ENCODE peak calls at places on chromosomes 11 and 22, in five cellular contexts. One of them, this sample, is unnamed.

GRCh38 chr11:86803641-86804040 is 3.3 kb downstream of the PRSS23 start:
- DNase-seq in midbrain: no peak
- DNase-seq in NCI-H774: no peak
- DNase-seq in HTR-8/SVneo: no peak
- DNase-seq in chondrocyte: no peak
- DNase-seq in this sample: no peak

GRCh38 chr11:46296520-46297448 is 19.3 kb downstream of the CREB3L1 start:
- DNase-seq in midbrain: no peak
- DNase-seq in NCI-H774: no peak
- DNase-seq in chondrocyte: no peak
- DNase-seq in HTR-8/SVneo: peak; percentile 94
- DNase-seq in this sample: peak; percentile 97

GRCh38 chr11:126411971-126412381 is 56.5 kb downstream of the ST3GAL4 start:
- DNase-seq in NCI-H774: no peak
- DNase-seq in midbrain: no peak
- DNase-seq in HTR-8/SVneo: no peak
- DNase-seq in chondrocyte: no peak
- DNase-seq in this sample: peak; percentile 67

GRCh38 chr11:84819561-84819960 is 807.6 kb downstream of the DLG2 start:
- DNase-seq in NCI-H774: no peak
- DNase-seq in chondrocyte: no peak
- DNase-seq in midbrain: no peak
- DNase-seq in HTR-8/SVneo: no peak
- DNase-seq in this sample: no peak

GRCh38 chr22:20106205-20106848 is 9.6 kb upstream of the RANBP1 start:
- DNase-seq in HTR-8/SVneo: no peak
- DNase-seq in chondrocyte: peak; percentile 54
- DNase-seq in NCI-H774: no peak
- DNase-seq in midbrain: no peak
- DNase-seq in this sample: no peak

GRCh38 chr11:56890584-56891305 is 98.0 kb upstream of the OR5AK2 start:
- DNase-seq in HTR-8/SVneo: no peak
- DNase-seq in midbrain: no peak
- DNase-seq in NCI-H774: no peak
- DNase-seq in chondrocyte: no peak
- DNase-seq in this sample: no peak

GRCh38 chr11:123057604-123058305 is 4.2 kb downstream of the HSPA8 start:
- DNase-seq in HTR-8/SVneo: no peak
- DNase-seq in NCI-H774: no peak
- DNase-seq in chondrocyte: no peak
- DNase-seq in midbrain: no peak
- DNase-seq in this sample: no peak

GRCh38 chr11:76791861-76792260 is 8.7 kb downstream of the TSKU start:
- DNase-seq in midbrain: no peak
- DNase-seq in chondrocyte: no peak
- DNase-seq in NCI-H774: no peak
- DNase-seq in HTR-8/SVneo: no peak
- DNase-seq in this sample: no peak

GRCh38 chr22:19995611-19996339 is 20.8 kb downstream of the ARVCF start:
- DNase-seq in chondrocyte: peak; percentile 80
- DNase-seq in NCI-H774: no peak
- DNase-seq in midbrain: no peak
- DNase-seq in HTR-8/SVneo: no peak
- DNase-seq in this sample: no peak

GRCh38 chr11:126313826-126314225 is 10.0 kb downstream of the DCPS start:
- DNase-seq in NCI-H774: no peak
- DNase-seq in HTR-8/SVneo: no peak
- DNase-seq in midbrain: no peak
- DNase-seq in chondrocyte: no peak
- DNase-seq in this sample: no peak

GRCh38 chr22:26907366-26907765 is 250.0 kb downstream of the MIAT start:
- DNase-seq in midbrain: no peak
- DNase-seq in chondrocyte: no peak
- DNase-seq in NCI-H774: no peak
- DNase-seq in HTR-8/SVneo: no peak
- DNase-seq in this sample: no peak